ENCODE peak calls at places on chromosomes 16 and 17, in nine cellular contexts. U is T-helper 2 cell; I is NCI-H1092; E is SK-N-SH; T is RKO; X is AG09309; P is stimulated activated CD4-positive, alpha-beta T cell treated with anti-CD3 and anti-CD28 coated beads, Interleukin-2, amount 100 ng/mL, for 48 hours; G is stimulated activated CD8-positive, alpha-beta memory T cell treated with anti-CD3 and anti-CD28 coated beads, Interleukin-12 subunit alpha, Interleukin-12 subunit beta, amount 100 ng/mL, for 4 hours; F is HT-29. M is an unnamed sample.
A peak's percentile ranks its signal among the peaks of the same experiment; 100 is the strongest.

GRCh38 chr16:68244481-68244902 is 681 bp upstream of the PLA2G15 start:
- DNase-seq in U (no peak), I (no peak), E (peak; percentile 38), T (no peak), X (no peak), P (no peak), G (no peak), F (no peak), M (no peak)

GRCh38 chr17:6355196-6355595 is 79.7 kb downstream of the AIPL1 start:
- DNase-seq in U (no peak), I (no peak), E (no peak), T (no peak), X (no peak), P (no peak), G (no peak), F (no peak), M (no peak)

GRCh38 chr17:28717578-28718316 is at the start of gene RAB34:
- DNase-seq in U (peak; percentile 34), I (no peak), E (no peak), T (no peak), X (peak; percentile 52), P (no peak), G (no peak), F (no peak), M (peak; percentile 92)

GRCh38 chr17:11122908-11123307 is 118.1 kb upstream of the SHISA6 start:
- DNase-seq in U (no peak), I (no peak), E (no peak), T (no peak), X (no peak), P (no peak), G (no peak), F (no peak), M (no peak)

GRCh38 chr17:44777394-44778348 is 18.9 kb downstream of the ADAM11 start:
- DNase-seq in U (no peak), I (no peak), E (peak; percentile 4), T (no peak), X (no peak), P (no peak), G (no peak), F (no peak), M (no peak)

GRCh38 chr17:1736348-1737281 is 6.1 kb upstream of the SERPINF2 start:
- DNase-seq in U (no peak), I (no peak), E (peak; percentile 43), T (no peak), X (peak; percentile 17), P (peak; percentile 61), G (no peak), F (no peak), M (peak; percentile 44)

GRCh38 chr17:68564415-68565111 is 36.6 kb downstream of the FAM20A start:
- DNase-seq in U (no peak), I (no peak), E (no peak), T (no peak), X (no peak), P (no peak), G (no peak), F (no peak), M (no peak)

GRCh38 chr17:61205931-61206330 is 193.7 kb upstream of the TBX2 start:
- DNase-seq in U (no peak), I (no peak), E (no peak), T (no peak), X (no peak), P (no peak), G (no peak), F (no peak), M (no peak)

GRCh38 chr16:55144656-55145055 is 179.3 kb upstream of the IRX6 start:
- DNase-seq in U (no peak), I (no peak), E (no peak), T (no peak), X (no peak), P (no peak), G (no peak), F (no peak), M (no peak)

GRCh38 chr17:7056386-7056785 is 12.5 kb upstream of the SLC16A11 start:
- DNase-seq in U (no peak), I (no peak), E (no peak), T (no peak), X (no peak), P (no peak), G (no peak), F (no peak), M (peak; percentile 44)

GRCh38 chr17:59406808-59407381 is 75.4 kb downstream of the YPEL2 start:
- DNase-seq in U (no peak), I (peak; percentile 80), E (peak; percentile 74), T (no peak), X (no peak), P (no peak), G (no peak), F (no peak), M (peak; percentile 84)

GRCh38 chr17:37849617-37849972 is 74.6 kb upstream of the TBC1D3K start:
- DNase-seq in U (no peak), I (no peak), E (no peak), T (no peak), X (no peak), P (no peak), G (no peak), F (no peak), M (peak; percentile 59)

GRCh38 chr16:84607694-84608093 is 10.2 kb downstream of the COTL1 start:
- DNase-seq in U (no peak), I (no peak), E (no peak), T (no peak), X (no peak), P (no peak), G (no peak), F (no peak), M (no peak)

GRCh38 chr17:9259419-9259818 is 238.1 kb downstream of the NTN1 start:
- DNase-seq in U (no peak), I (no peak), E (no peak), T (no peak), X (no peak), P (no peak), G (no peak), F (no peak), M (no peak)

GRCh38 chr16:21217121-21217520 is 5.7 kb upstream of the ZP2 start:
- DNase-seq in U (no peak), I (no peak), E (no peak), T (no peak), X (no peak), P (no peak), G (no peak), F (no peak), M (no peak)

M was measured in ACHN.